ENCODE peak calls at places on chromosomes 11 and 22, in eight cellular contexts. H is heart right ventricle, M is H1, U is RWPE2, C is PC-3, W is GM06990, K is tibial nerve, N is stomach. J is an unnamed sample.
A peak's percentile ranks its signal among the peaks of the same experiment; 100 is the strongest.

GRCh38 chr11:76606102-76606793 is 64.3 kb downstream of the LRRC32 start:
- DNase-seq in H (peak; percentile 47), M (peak; percentile 37), U (no peak), C (no peak), W (no peak), K (no peak), N (no peak), J (no peak)

GRCh38 chr22:43109921-43110443 is 568 bp upstream of the BIK start:
- DNase-seq in H (no peak), M (peak; percentile 70), U (no peak), C (no peak), W (no peak), K (no peak), N (no peak), J (no peak)

GRCh38 chr11:117191680-117192400 is 7.3 kb upstream of the TAGLN start:
- DNase-seq in H (no peak), M (no peak), U (peak; percentile 54), C (no peak), W (no peak), K (no peak), N (no peak), J (peak; percentile 36)

GRCh38 chr11:19444231-19444630 is 203.5 kb upstream of the E2F8 start:
- DNase-seq in H (no peak), M (no peak), U (no peak), C (no peak), W (no peak), K (no peak), N (no peak), J (no peak)

GRCh38 chr11:117932987-117933386 is 3.8 kb upstream of the TMPRSS13 start:
- DNase-seq in H (no peak), M (no peak), U (no peak), C (no peak), W (no peak), K (no peak), N (no peak), J (no peak)

GRCh38 chr11:26806209-26806608 is 84.3 kb upstream of the SLC5A12 start:
- DNase-seq in H (no peak), M (no peak), U (no peak), C (no peak), W (no peak), K (no peak), N (no peak), J (no peak)

GRCh38 chr11:47514825-47515647 is 37.9 kb downstream of the CELF1 start:
- DNase-seq in H (no peak), M (no peak), U (no peak), C (peak; percentile 31), W (peak; percentile 38), K (no peak), N (no peak), J (no peak)

GRCh38 chr11:9575531-9576240 is 2.2 kb downstream of the WEE1 start:
- DNase-seq in H (no peak), M (no peak), U (no peak), C (no peak), W (no peak), K (no peak), N (no peak), J (no peak)

GRCh38 chr11:68938816-68939582 is 35.3 kb downstream of the IGHMBP2 start:
- DNase-seq in H (no peak), M (no peak), U (peak; percentile 47), C (no peak), W (no peak), K (no peak), N (no peak), J (no peak)

GRCh38 chr22:35064664-35065063 is 1.3 kb upstream of the ISX start:
- DNase-seq in H (no peak), M (no peak), U (no peak), C (peak; percentile 31), W (peak; percentile 39), K (no peak), N (no peak), J (no peak)

GRCh38 chr11:19728436-19728835 is 15.8 kb downstream of the NAV2 start:
- DNase-seq in H (no peak), M (no peak), U (no peak), C (no peak), W (no peak), K (no peak), N (no peak), J (no peak)

GRCh38 chr11:42465613-42466012 is 846.2 kb upstream of the API5 start:
- DNase-seq in H (no peak), M (no peak), U (no peak), C (no peak), W (no peak), K (no peak), N (no peak), J (no peak)

DNA sequence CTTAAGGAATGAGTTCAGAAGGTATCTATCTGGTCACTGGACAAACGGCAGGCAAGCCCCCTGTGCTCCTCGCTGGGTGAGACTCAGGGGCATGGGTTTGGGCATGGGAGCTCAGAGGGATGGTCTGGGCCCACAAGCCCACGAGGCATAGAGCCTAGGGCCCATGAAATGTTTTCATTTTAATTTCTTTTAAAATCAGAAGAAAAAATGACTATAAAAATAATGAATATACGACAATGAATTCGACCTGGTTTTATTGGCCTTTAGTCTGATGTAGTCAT is 77.9 kb upstream of the WNT7B start:
- DNase-seq in H (no peak), M (no peak), U (peak; percentile 33), C (no peak), W (no peak), K (peak; percentile 10), N (no peak), J (no peak)
- H3K4me3 ChIP-seq in H (peak overlapping the region; percentile 76), M (no peak overlapping the region), U (peak overlapping the region; percentile 50), C (peak overlapping the region; percentile 74), W (peak overlapping the region; percentile 70), K (peak overlapping the region; percentile 66), N (peak overlapping the region; percentile 80), J (peak overlapping the region; percentile 73)

GRCh38 chr11:115678942-115679341 is 174.7 kb upstream of the CADM1 start:
- DNase-seq in H (peak; percentile 33), M (peak; percentile 81), U (no peak), C (no peak), W (no peak), K (no peak), N (no peak), J (no peak)
- TF ChIP-seq CTCF in H (peak; percentile 47), M (peak; percentile 59), U (no peak), C (no peak), W (peak; percentile 26), K (no peak), N (no peak), J (no peak)

DNA sequence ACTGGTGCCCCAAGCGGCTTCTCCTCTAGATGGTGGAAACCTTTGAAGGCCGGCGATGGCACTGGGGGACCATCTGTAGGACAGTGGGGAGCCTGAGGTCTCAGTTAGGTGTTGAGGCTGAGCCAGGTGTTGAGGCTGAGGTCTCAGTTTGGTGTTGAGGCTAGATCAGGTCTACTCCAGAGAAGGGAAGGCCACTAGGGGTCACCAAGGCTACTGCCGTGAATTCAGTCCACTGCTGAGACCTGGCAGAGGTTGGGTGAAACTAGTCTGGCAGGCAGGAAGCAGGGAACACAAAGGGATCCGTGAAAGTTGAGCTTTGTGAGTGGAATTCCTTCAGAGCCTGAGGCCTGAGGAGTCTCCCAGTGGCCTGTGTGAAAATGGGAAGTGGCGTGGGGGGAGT is 123.8 kb upstream of the FGF3 start:
- DNase-seq in H (no peak), M (no peak), U (peak; percentile 51), C (peak; percentile 60), W (no peak), K (no peak), N (peak; percentile 34), J (no peak)
- H3K27me3 ChIP-seq in H (peaks cover 13% of the 10 kb centered on the region), M (no peaks in the 10 kb centered on the region), U (no peaks in the 10 kb centered on the region), C (no peaks in the 10 kb centered on the region), W (no peaks in the 10 kb centered on the region), K (no peaks in the 10 kb centered on the region), N (no peaks in the 10 kb centered on the region), J (peaks cover 12% of the 10 kb centered on the region)

GRCh38 chr11:62613275-62613864 is 313 bp downstream of the ROM1 start:
- DNase-seq in H (no peak), M (no peak), U (no peak), C (no peak), W (no peak), K (no peak), N (peak; percentile 32), J (no peak)
- H3K4me3 ChIP-seq in H (peak overlapping the region; percentile 87), M (peak overlapping the region; percentile 73), U (no peak overlapping the region), C (peak overlapping the region; percentile 81), W (peak overlapping the region; percentile 84), K (peak overlapping the region; percentile 73), N (peak overlapping the region; percentile 75), J (peak overlapping the region; percentile 71)

DNA sequence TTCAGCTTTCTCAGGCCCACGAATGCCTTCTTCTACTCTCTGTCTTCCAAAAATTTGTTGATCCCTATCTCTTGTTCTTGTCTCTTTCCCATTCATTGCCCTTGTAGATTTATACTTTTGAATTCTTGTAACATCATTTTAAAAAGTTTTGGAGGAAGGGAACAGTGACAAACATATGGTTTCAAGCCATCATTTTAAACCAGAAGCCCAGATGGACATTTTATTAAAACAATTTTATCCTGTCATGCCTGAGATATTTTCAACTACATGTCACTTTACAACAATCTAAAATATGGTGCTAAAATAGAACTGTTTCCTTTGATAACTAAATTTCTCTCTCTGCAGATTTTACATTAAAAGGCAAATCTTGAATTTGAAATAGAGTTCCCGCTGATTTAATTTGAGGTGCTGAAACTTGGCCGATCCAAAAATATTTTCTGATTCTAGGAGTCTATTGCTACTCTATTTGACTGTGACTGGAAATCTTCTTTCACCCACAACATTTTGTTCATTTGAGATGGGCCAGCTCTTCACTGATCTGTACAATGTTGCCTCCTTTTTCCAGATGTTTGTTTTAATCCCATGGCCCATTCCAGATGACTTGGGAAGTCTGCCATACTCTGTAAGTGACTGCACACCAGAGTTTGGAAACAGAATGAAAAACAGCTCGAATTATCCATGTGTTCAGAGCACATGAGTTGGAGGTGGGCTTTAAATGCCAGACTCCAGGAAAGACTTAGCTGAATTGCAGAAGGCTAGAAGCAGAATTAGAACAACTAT is 402.4 kb downstream of the TMEM135 start:
- DNase-seq in H (no peak), M (no peak), U (no peak), C (no peak), W (no peak), K (no peak), N (no peak), J (no peak)
- TF ChIP-seq CTCF in H (no peak), M (no peak), U (no peak), C (no peak), W (no peak), K (no peak), N (no peak), J (no peak)

GRCh38 chr11:134905966-134906955 is 494.2 kb upstream of the B3GAT1 start:
- DNase-seq in H (no peak), M (no peak), U (no peak), C (no peak), W (no peak), K (no peak), N (no peak), J (no peak)
- H3K27me3 ChIP-seq in H (peaks cover 21% of the 10 kb centered on the region), M (no peaks in the 10 kb centered on the region), U (peaks cover 30% of the 10 kb centered on the region), C (peaks cover 35% of the 10 kb centered on the region), W (no peaks in the 10 kb centered on the region), K (no peaks in the 10 kb centered on the region), N (peaks cover 6% of the 10 kb centered on the region), J (no peaks in the 10 kb centered on the region)

GRCh38 chr22:23896166-23896522 is 2.0 kb downstream of the MIF start:
- DNase-seq in H (no peak), M (no peak), U (no peak), C (no peak), W (no peak), K (no peak), N (no peak), J (no peak)
- H3K4me3 ChIP-seq in H (no peak overlapping the region), M (peak overlapping the region; percentile 77), U (no peak overlapping the region), C (peak overlapping the region; percentile 90), W (peak overlapping the region; percentile 93), K (no peak overlapping the region), N (no peak overlapping the region), J (peak overlapping the region; percentile 90)

GRCh38 chr11:120815260-120816100 is 208.4 kb upstream of the TBCEL start:
- DNase-seq in H (no peak), M (no peak), U (no peak), C (peak; percentile 22), W (no peak), K (no peak), N (no peak), J (no peak)
- TF ChIP-seq CTCF in H (no peak), M (peak; percentile 52), U (no peak), C (no peak), W (no peak), K (no peak), N (no peak), J (no peak)